ENCODE peak calls at places on chromosomes 16 and 17, in four cellular contexts. Y is transverse colon, A is prostate gland, U is neural progenitor cell. Z is an unnamed sample.
A peak's percentile ranks its signal among the peaks of the same experiment; 100 is the strongest.

GRCh38 chr16:23148513-23149266 is 562 bp downstream of the USP31 start:
- DNase-seq in Y (peak; percentile 83), A (peak; percentile 66), U (peak; percentile 65), Z (peak; percentile 45)

GRCh38 chr16:79381552-79382042 is 218.9 kb downstream of the MAF start:
- DNase-seq in Y (no peak), A (no peak), U (no peak), Z (no peak)

GRCh38 chr16:77585852-77586251 is 136.5 kb upstream of the NUDT7 start:
- DNase-seq in Y (no peak), A (no peak), U (no peak), Z (no peak)

GRCh38 chr16:77212736-77213541 is 13.7 kb downstream of the SYCE1L start:
- DNase-seq in Y (peak; percentile 75), A (peak; percentile 41), U (peak; percentile 74), Z (no peak)

GRCh38 chr16:30041841-30042240 is 10.8 kb upstream of the TLCD3B start:
- DNase-seq in Y (no peak), A (no peak), U (no peak), Z (no peak)

GRCh38 chr16:30958164-30959083 is 870 bp downstream of the SETD1A start:
- DNase-seq in Y (peak; percentile 52), A (no peak), U (peak; percentile 89), Z (no peak)

GRCh38 chr17:48037036-48037881 is at the start of gene COPZ2:
- DNase-seq in Y (peak; percentile 69), A (peak; percentile 37), U (peak; percentile 70), Z (no peak)

GRCh38 chr16:6267682-6268081 is 1065.0 kb upstream of the RBFOX1 start:
- DNase-seq in Y (no peak), A (no peak), U (no peak), Z (no peak)

GRCh38 chr17:79947351-79948031 is 88.2 kb downstream of the TBC1D16 start:
- DNase-seq in Y (no peak), A (no peak), U (no peak), Z (no peak)

GRCh38 chr17:66676421-66676820 is 158.5 kb upstream of the CACNG5 start:
- DNase-seq in Y (peak; percentile 89), A (peak; percentile 89), U (no peak), Z (no peak)

GRCh38 chr17:56777859-56778258 is 55.9 kb downstream of the C17orf67 start:
- DNase-seq in Y (no peak), A (no peak), U (no peak), Z (no peak)

GRCh38 chr16:7398536-7398935 is 65.9 kb downstream of the RBFOX1 start:
- DNase-seq in Y (no peak), A (no peak), U (no peak), Z (no peak)

GRCh38 chr17:65696739-65697394 is 135.4 kb upstream of the AXIN2 start:
- DNase-seq in Y (no peak), A (no peak), U (no peak), Z (no peak)

GRCh38 chr17:3980381-3980975 is 16.2 kb upstream of the ATP2A3 start:
- DNase-seq in Y (no peak), A (no peak), U (no peak), Z (no peak)

GRCh38 chr17:67566656-67567055 is 151.1 kb upstream of the NOL11 start:
- DNase-seq in Y (no peak), A (no peak), U (no peak), Z (no peak)

GRCh38 chr16:68227183-68227793 is 8.6 kb downstream of the ESRP2 start:
- DNase-seq in Y (no peak), A (no peak), U (no peak), Z (no peak)
- H3K27ac ChIP-seq in Y (peak overlapping the region; percentile 62), A (peak overlapping the region; percentile 67), U (no peak overlapping the region), Z (peak overlapping the region; percentile 57)

DNA sequence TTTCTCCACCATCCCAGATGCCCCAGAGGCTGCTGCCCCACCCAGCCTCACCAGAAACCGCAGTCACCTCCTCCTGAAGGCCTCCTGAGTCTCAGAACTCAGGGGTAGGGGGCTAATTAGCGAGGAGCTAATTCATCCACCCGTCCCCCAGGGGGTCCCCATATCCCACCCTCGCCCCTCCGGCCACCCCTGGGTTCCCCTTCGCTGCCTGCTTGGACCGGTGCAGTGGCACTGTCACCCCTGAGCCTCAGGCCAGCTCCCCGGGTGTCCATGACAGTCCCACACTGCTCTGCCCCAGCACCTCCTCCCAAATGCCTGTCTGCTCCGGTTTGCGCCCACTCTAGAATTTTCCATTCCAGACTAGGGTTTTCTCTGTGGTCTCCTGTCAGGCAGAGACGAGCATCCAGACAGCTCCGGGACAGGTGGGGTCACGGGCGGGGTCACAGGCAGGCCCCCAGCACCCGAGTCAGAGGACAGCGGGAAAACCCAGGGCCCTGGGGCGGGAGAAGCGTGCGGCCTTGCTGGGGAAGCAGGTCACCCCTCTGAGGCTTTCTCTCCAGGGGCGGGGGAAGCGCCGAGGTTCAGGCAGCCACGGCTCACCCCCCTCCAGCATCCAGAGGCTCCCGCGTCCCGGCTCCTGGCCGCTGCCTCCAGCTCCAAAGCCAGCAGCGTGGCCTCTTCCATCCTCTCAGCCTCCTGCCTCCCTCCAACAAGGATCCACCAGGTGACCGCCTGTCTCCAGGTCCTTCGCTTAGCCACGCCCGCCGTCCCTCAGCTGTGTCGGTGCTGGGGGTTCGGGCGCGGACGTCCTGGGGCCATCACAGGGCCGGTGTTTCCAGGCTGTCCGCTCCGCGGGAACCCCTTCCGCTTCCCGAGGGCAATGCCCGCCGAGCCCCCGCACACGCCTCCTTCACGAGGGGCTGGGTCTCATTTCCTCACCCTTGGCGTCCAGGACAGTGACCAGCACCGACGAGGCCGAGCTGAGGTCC is 3.1 kb upstream of the PERCC1 start:
- DNase-seq in Y (no peak), A (no peak), U (no peak), Z (no peak)
- H3K4me3 ChIP-seq in Y (no peak overlapping the region), A (no peak overlapping the region), U (no peak overlapping the region), Z (no peak overlapping the region)

GRCh38 chr17:49577651-49577935 is 1.9 kb downstream of the NXPH3 start:
- DNase-seq in Y (no peak), A (no peak), U (no peak), Z (no peak)
- H3K27me3 ChIP-seq in Y (peaks cover 45% of the 10 kb centered on the region), A (no peaks in the 10 kb centered on the region), U (peaks cover 12% of the 10 kb centered on the region), Z (no peaks in the 10 kb centered on the region)

GRCh38 chr16:10756574-10756973 is 12.9 kb downstream of the NUBP1 start:
- DNase-seq in Y (no peak), A (no peak), U (no peak), Z (no peak)
- H3K27ac ChIP-seq in Y (no peak overlapping the region), A (no peak overlapping the region), U (no peak overlapping the region), Z (no peak overlapping the region)

GRCh38 chr16:1537138-1537577 is 3.7 kb downstream of the TMEM204 start:
- DNase-seq in Y (no peak), A (no peak), U (no peak), Z (no peak)

GRCh38 chr16:1540556-1540855 is 7.0 kb downstream of the TMEM204 start:
- DNase-seq in Y (no peak), A (no peak), U (no peak), Z (no peak)

GRCh38 chr16:1539720-1540555 is 6.5 kb downstream of the TMEM204 start:
- DNase-seq in Y (no peak), A (no peak), U (no peak), Z (no peak)

GRCh38 chr16:1537763-1538289 is 4.4 kb downstream of the TMEM204 start:
- DNase-seq in Y (no peak), A (no peak), U (no peak), Z (no peak)

DNA sequence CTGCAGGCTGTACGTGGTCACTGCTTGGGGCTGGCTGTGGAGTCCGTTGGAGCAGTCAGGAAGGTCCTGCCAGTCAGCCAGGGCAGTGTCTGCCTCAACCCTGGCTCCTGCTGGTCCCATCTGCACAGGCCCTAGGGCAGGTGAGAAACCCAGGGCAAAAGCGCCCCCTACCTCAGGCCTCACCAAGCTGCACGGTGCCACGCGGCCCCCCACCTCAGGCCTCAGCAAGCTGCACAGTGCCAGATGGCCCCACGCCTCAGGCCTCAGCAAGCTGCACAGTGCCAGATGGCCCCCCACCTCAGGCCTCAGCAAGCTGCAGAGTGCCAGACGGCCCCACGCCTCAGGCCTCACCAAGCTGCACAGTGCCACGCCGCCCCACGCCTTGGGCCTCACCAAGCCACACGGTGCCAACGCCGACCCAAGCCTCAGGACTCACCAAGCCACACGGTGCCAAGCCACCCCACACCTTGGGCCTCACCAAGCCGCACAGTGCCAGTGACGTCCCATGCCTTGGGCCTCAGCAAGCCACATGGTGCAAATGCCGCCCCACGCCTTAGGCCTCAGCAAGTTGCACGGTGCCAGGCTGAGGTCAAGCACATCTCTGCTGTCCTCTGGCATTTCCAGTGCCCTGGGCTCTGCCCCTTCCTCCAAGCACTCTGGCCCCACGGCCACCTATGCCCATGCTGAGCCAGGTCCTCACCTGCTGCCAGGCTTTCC is 5.5 kb downstream of the TMEM204 start:
- DNase-seq in Y (no peak), A (no peak), U (peak; percentile 16), Z (no peak)
- H3K4me3 ChIP-seq in Y (no peak overlapping the region), A (no peak overlapping the region), U (no peak overlapping the region), Z (no peak overlapping the region)

GRCh38 chr16:87829123-87829980 is 40.0 kb downstream of the SLC7A5 start:
- DNase-seq in Y (no peak), A (no peak), U (no peak), Z (no peak)
- H3K27me3 ChIP-seq in Y (peaks cover 4% of the 10 kb centered on the region), A (no peaks in the 10 kb centered on the region), U (no peaks in the 10 kb centered on the region), Z (no peaks in the 10 kb centered on the region)